ENCODE peak calls at places on chromosomes 16 and 17, in nine cellular contexts. G is kidney epithelial cell; S is fibroblast of pulmonary artery; Z is activated T-cell treated with anti-CD3 and anti-CD28 coated beads, Interleukin-2, amount 50 U/mL, for 4 hours; P is AG09309; I is heart left ventricle; V is MM.1S; F is activated CD4-positive, alpha-beta T cell treated with anti-CD3 and anti-CD28 coated beads, Interleukin-2, amount 10 ng/mL, durations not matched to agents 7 days and 5 days; E is amniotic stem cell. D is an unnamed sample.

GRCh38 chr16:87836844-87837581 is 32.3 kb downstream of the SLC7A5 start:
- DNase-seq in G (no peak), S (peak), Z (peak), P (no peak), I (no peak), V (no peak), F (no peak), E (no peak), D (no peak)

GRCh38 chr17:80453126-80453979 is 23.1 kb downstream of the NPTX1 start:
- DNase-seq in G (no peak), S (no peak), Z (no peak), P (no peak), I (no peak), V (no peak), F (no peak), E (no peak), D (no peak)

GRCh38 chr17:7235693-7236665 is 1.7 kb upstream of the DVL2 start:
- DNase-seq in G (no peak), S (peak), Z (no peak), P (no peak), I (peak), V (no peak), F (no peak), E (no peak), D (no peak)

GRCh38 chr16:70803354-70803753 is 2.4 kb upstream of the VAC14 start:
- DNase-seq in G (no peak), S (no peak), Z (no peak), P (no peak), I (no peak), V (no peak), F (peak), E (no peak), D (no peak)

GRCh38 chr17:2521257-2521656 is 9.6 kb upstream of the METTL16 start:
- DNase-seq in G (no peak), S (no peak), Z (no peak), P (no peak), I (no peak), V (no peak), F (no peak), E (no peak), D (no peak)

GRCh38 chr17:77210331-77210730 is 69.6 kb downstream of the SEC14L1 start:
- DNase-seq in G (no peak), S (no peak), Z (no peak), P (no peak), I (no peak), V (peak), F (no peak), E (no peak), D (no peak)

GRCh38 chr16:57998992-57999365 is 1.5 kb downstream of the ZNF319 start:
- DNase-seq in G (no peak), S (no peak), Z (no peak), P (no peak), I (no peak), V (no peak), F (peak), E (no peak), D (no peak)

GRCh38 chr17:3641717-3642486 is 5.3 kb downstream of the CTNS start:
- DNase-seq in G (no peak), S (no peak), Z (no peak), P (no peak), I (peak), V (no peak), F (no peak), E (no peak), D (no peak)

GRCh38 chr17:7557147-7557764 is 1.3 kb upstream of the TNFSF13 start:
- DNase-seq in G (no peak), S (no peak), Z (no peak), P (no peak), I (no peak), V (no peak), F (no peak), E (no peak), D (no peak)

GRCh38 chr17:43556292-43556691 is 10.2 kb upstream of the ETV4 start:
- DNase-seq in G (no peak), S (no peak), Z (no peak), P (no peak), I (no peak), V (no peak), F (no peak), E (no peak), D (no peak)

GRCh38 chr16:73095142-73095791 is 47.3 kb upstream of the ZFHX3 start:
- DNase-seq in G (no peak), S (peak), Z (no peak), P (no peak), I (no peak), V (no peak), F (no peak), E (no peak), D (no peak)

GRCh38 chr17:79792984-79793923 is 3.6 kb downstream of the CBX8 start:
- DNase-seq in G (no peak), S (peak), Z (no peak), P (peak), I (peak), V (no peak), F (no peak), E (peak), D (no peak)

GRCh38 chr17:13557077-13557476 is 44.7 kb downstream of the HS3ST3A1 start:
- DNase-seq in G (no peak), S (peak), Z (no peak), P (peak), I (no peak), V (no peak), F (no peak), E (no peak), D (no peak)

D was measured in NCI-H1048.